ENCODE peak calls at places on chromosomes 6 and 20, in seven cellular contexts. D is stimulated activated CD8-positive, alpha-beta memory T cell treated with anti-CD3 and anti-CD28 coated beads, Interleukin-2, amount 100 ng/mL, for 1 hour; I is T-cell; K is uterus; A is GM13977; S is activated gamma-delta T cell treated with anti-CD3 and anti-CD28 coated beads, Interleukin-2, amount 50 U/mL, for 16 hours; M is CD8-positive, alpha-beta memory T cell. J is an unnamed sample.

GRCh38 chr6:43465978-43466377 is 10.6 kb upstream of the DLK2 start:
- DNase-seq in D (no peak), I (no peak), K (no peak), A (no peak), S (no peak), M (no peak), J (no peak)

GRCh38 chr6:127460465-127460864 is 1.3 kb upstream of the KIAA0408 start:
- DNase-seq in D (no peak), I (no peak), K (no peak), A (no peak), S (no peak), M (no peak), J (no peak)

GRCh38 chr6:134719850-134720249 is 230.1 kb downstream of the ALDH8A1 start:
- DNase-seq in D (no peak), I (no peak), K (no peak), A (no peak), S (no peak), M (no peak), J (no peak)

GRCh38 chr6:146990821-146991798 is 213.1 kb upstream of the STXBP5 start:
- DNase-seq in D (no peak), I (no peak), K (no peak), A (no peak), S (no peak), M (no peak), J (no peak)

GRCh38 chr6:1993049-1993448 is 252.4 kb downstream of the GMDS start:
- DNase-seq in D (no peak), I (no peak), K (no peak), A (no peak), S (no peak), M (no peak), J (no peak)

GRCh38 chr20:33684533-33685327 is 1.5 kb downstream of the E2F1 start:
- DNase-seq in D (no peak), I (no peak), K (peak; percentile 25), A (no peak), S (no peak), M (no peak), J (no peak)

GRCh38 chr6:34149831-34150400 is 4.0 kb upstream of the GRM4 start:
- DNase-seq in D (no peak), I (no peak), K (no peak), A (no peak), S (no peak), M (no peak), J (no peak)

GRCh38 chr6:125558907-125559306 is 190.5 kb upstream of the HEY2 start:
- DNase-seq in D (no peak), I (no peak), K (no peak), A (no peak), S (no peak), M (no peak), J (no peak)

GRCh38 chr20:4171538-4172116 is 156.3 kb upstream of the RNF24 start:
- DNase-seq in D (no peak), I (no peak), K (no peak), A (no peak), S (no peak), M (no peak), J (no peak)

GRCh38 chr6:107152633-107153032 is 37.3 kb upstream of the BEND3 start:
- DNase-seq in D (no peak), I (no peak), K (no peak), A (no peak), S (no peak), M (no peak), J (peak; percentile 38)

GRCh38 chr20:44643596-44644383 is 7.7 kb downstream of the ADA start:
- DNase-seq in D (peak; percentile 20), I (peak; percentile 40), K (peak; percentile 66), A (no peak), S (no peak), M (peak; percentile 54), J (no peak)

GRCh38 chr6:203663-204062 is 88.6 kb upstream of the DUSP22 start:
- DNase-seq in D (no peak), I (no peak), K (no peak), A (no peak), S (no peak), M (no peak), J (no peak)

GRCh38 chr6:25041676-25042598 is 106.2 kb upstream of the RIPOR2 start:
- DNase-seq in D (no peak), I (peak; percentile 41), K (no peak), A (no peak), S (no peak), M (peak; percentile 38), J (no peak)

GRCh38 chr6:56002336-56002735 is 126.9 kb upstream of the BMP5 start:
- DNase-seq in D (no peak), I (no peak), K (no peak), A (no peak), S (no peak), M (no peak), J (no peak)

GRCh38 chr6:132004668-132005067 is 53.5 kb upstream of the CCN2 start:
- DNase-seq in D (no peak), I (no peak), K (no peak), A (no peak), S (no peak), M (no peak), J (no peak)

GRCh38 chr6:14953806-14954205 is 292.1 kb upstream of the JARID2 start:
- DNase-seq in D (no peak), I (no peak), K (no peak), A (no peak), S (no peak), M (no peak), J (no peak)

GRCh38 chr6:103797738-103798137 is 1062.0 kb downstream of the HACE1 start:
- DNase-seq in D (no peak), I (no peak), K (no peak), A (no peak), S (no peak), M (no peak), J (no peak)

GRCh38 chr6:38337819-38338465 is 301.8 kb downstream of the BTBD9 start:
- DNase-seq in D (no peak), I (no peak), K (no peak), A (no peak), S (no peak), M (no peak), J (no peak)

GRCh38 chr20:6582449-6582848 is 185.0 kb upstream of the BMP2 start:
- DNase-seq in D (no peak), I (no peak), K (no peak), A (no peak), S (no peak), M (no peak), J (no peak)